ENCODE peak calls at places on chromosomes 12 and 14, in nine cellular contexts. G is D341Med, B is kidney tubule cell, Y is NCI-H2171 treated with DMSO at 0.1 percent for 48 hours, O is psoas muscle, P is astrocyte of the cerebellum, W is keratinocyte, D is COLO829, M is HFF-Myc. J is an unnamed sample.

GRCh38 chr12:26473291-26473690 is 277.9 kb downstream of the SSPN start:
- DNase-seq in G (no peak), B (peak; percentile 90), Y (no peak), O (no peak), P (no peak), W (no peak), D (no peak), M (no peak), J (no peak)

GRCh38 chr12:53750812-53751335 is 905 bp downstream of the CISTR start:
- DNase-seq in G (no peak), B (peak; percentile 33), Y (peak; percentile 89), O (peak; percentile 32), P (no peak), W (no peak), D (no peak), M (no peak), J (no peak)

GRCh38 chr14:99093532-99094517 is 178.2 kb downstream of the BCL11B start:
- DNase-seq in G (no peak), B (no peak), Y (no peak), O (no peak), P (peak; percentile 11), W (no peak), D (no peak), M (no peak), J (no peak)

GRCh38 chr14:59829469-59829868 is 41.1 kb downstream of the RTN1 start:
- DNase-seq in G (no peak), B (no peak), Y (no peak), O (no peak), P (peak; percentile 33), W (no peak), D (no peak), M (no peak), J (no peak)

GRCh38 chr14:89507926-89508460 is 91.0 kb upstream of the FOXN3 start:
- DNase-seq in G (no peak), B (peak; percentile 86), Y (no peak), O (no peak), P (no peak), W (peak; percentile 36), D (no peak), M (no peak), J (no peak)

GRCh38 chr14:83347874-83348273 is 1814.2 kb upstream of the SEL1L start:
- DNase-seq in G (no peak), B (no peak), Y (no peak), O (no peak), P (no peak), W (no peak), D (no peak), M (no peak), J (no peak)

GRCh38 chr12:5083955-5084849 is 40.5 kb downstream of the KCNA5 start:
- DNase-seq in G (peak; percentile 59), B (peak; percentile 60), Y (peak; percentile 36), O (no peak), P (peak; percentile 62), W (peak; percentile 15), D (peak; percentile 83), M (peak; percentile 40), J (no peak)

GRCh38 chr12:30450872-30451271 is 244.8 kb downstream of the IPO8 start:
- DNase-seq in G (no peak), B (peak; percentile 1), Y (no peak), O (no peak), P (no peak), W (no peak), D (no peak), M (no peak), J (no peak)

GRCh38 chr14:72782817-72783216 is 111.1 kb downstream of the DPF3 start:
- DNase-seq in G (no peak), B (no peak), Y (no peak), O (no peak), P (no peak), W (no peak), D (no peak), M (no peak), J (no peak)

GRCh38 chr12:82359115-82359478 is 768 bp downstream of the METTL25 start:
- DNase-seq in G (peak; percentile 40), B (peak; percentile 13), Y (peak; percentile 81), O (no peak), P (no peak), W (no peak), D (no peak), M (no peak), J (no peak)

GRCh38 chr14:56854325-56854724 is 44.0 kb upstream of the OTX2 start:
- DNase-seq in G (no peak), B (no peak), Y (no peak), O (no peak), P (no peak), W (no peak), D (no peak), M (no peak), J (peak; percentile 97)

GRCh38 chr12:69430942-69431603 is 39.1 kb upstream of the FRS2 start:
- DNase-seq in G (no peak), B (no peak), Y (no peak), O (no peak), P (no peak), W (no peak), D (no peak), M (no peak), J (no peak)

GRCh38 chr12:60205500-60205899 is 609.7 kb downstream of the SLC16A7 start:
- DNase-seq in G (no peak), B (peak; percentile 75), Y (peak; percentile 50), O (no peak), P (peak; percentile 26), W (no peak), D (no peak), M (peak; percentile 12), J (peak; percentile 28)

GRCh38 chr14:104357689-104358527 is 219.5 kb downstream of the KIF26A start:
- DNase-seq in G (no peak), B (no peak), Y (no peak), O (no peak), P (no peak), W (no peak), D (no peak), M (no peak), J (no peak)

GRCh38 chr14:71468701-71469100 is 463.5 kb upstream of the RGS6 start:
- DNase-seq in G (no peak), B (no peak), Y (no peak), O (no peak), P (no peak), W (no peak), D (no peak), M (no peak), J (no peak)

GRCh38 chr12:93098077-93098476 is 169.0 kb upstream of the EEA1 start:
- DNase-seq in G (no peak), B (peak; percentile 59), Y (peak; percentile 26), O (peak; percentile 40), P (no peak), W (peak; percentile 33), D (no peak), M (no peak), J (no peak)

GRCh38 chr14:99234982-99235491 is 37.0 kb downstream of the BCL11B start:
- DNase-seq in G (no peak), B (peak; percentile 31), Y (no peak), O (no peak), P (no peak), W (no peak), D (no peak), M (no peak), J (no peak)

GRCh38 chr14:101063121-101063520 is 159.6 kb upstream of the RTL1 start:
- DNase-seq in G (no peak), B (no peak), Y (no peak), O (peak; percentile 4), P (no peak), W (no peak), D (no peak), M (no peak), J (no peak)

GRCh38 chr12:87678453-87678852 is 350.7 kb downstream of the C12orf50 start:
- DNase-seq in G (no peak), B (peak; percentile 49), Y (no peak), O (no peak), P (no peak), W (no peak), D (no peak), M (no peak), J (peak; percentile 23)

GRCh38 chr12:26627335-26627734 is 205.7 kb downstream of the ITPR2 start:
- DNase-seq in G (no peak), B (no peak), Y (no peak), O (no peak), P (no peak), W (no peak), D (no peak), M (no peak), J (peak; percentile 18)

GRCh38 chr12:69298947-69299346 is 49.2 kb upstream of the LYZ start:
- DNase-seq in G (no peak), B (no peak), Y (no peak), O (no peak), P (no peak), W (no peak), D (no peak), M (no peak), J (no peak)

GRCh38 chr14:97603201-97603600 is 806.0 kb downstream of the VRK1 start:
- DNase-seq in G (no peak), B (no peak), Y (no peak), O (no peak), P (no peak), W (no peak), D (no peak), M (no peak), J (no peak)

GRCh38 chr12:52993558-52993869 is 12.7 kb upstream of the EIF4B start:
- DNase-seq in G (no peak), B (no peak), Y (no peak), O (no peak), P (no peak), W (no peak), D (no peak), M (no peak), J (no peak)

GRCh38 chr12:109461049-109461845 is 15.9 kb downstream of the KCTD10 start:
- DNase-seq in G (no peak), B (peak; percentile 67), Y (no peak), O (no peak), P (no peak), W (no peak), D (no peak), M (no peak), J (no peak)

GRCh38 chr12:56941299-56942017 is 7.2 kb upstream of the SDR9C7 start:
- DNase-seq in G (no peak), B (peak; percentile 77), Y (no peak), O (no peak), P (no peak), W (peak; percentile 78), D (no peak), M (peak; percentile 17), J (no peak)

GRCh38 chr12:12899530-12900380 is 8.4 kb downstream of the GPRC5A start:
- DNase-seq in G (no peak), B (peak; percentile 85), Y (no peak), O (peak; percentile 46), P (peak; percentile 79), W (peak; percentile 63), D (peak; percentile 84), M (peak; percentile 95), J (no peak)

GRCh38 chr12:713281-713875 is 39.0 kb upstream of the WNK1 start:
- DNase-seq in G (no peak), B (no peak), Y (no peak), O (no peak), P (no peak), W (no peak), D (no peak), M (no peak), J (no peak)

GRCh38 chr12:10771132-10771733 is 31.2 kb downstream of the TAS2R7 start:
- DNase-seq in G (peak; percentile 22), B (peak; percentile 35), Y (peak; percentile 15), O (no peak), P (peak; percentile 42), W (no peak), D (peak; percentile 48), M (no peak), J (peak; percentile 18)

GRCh38 chr12:49789992-49790391 is 38.2 kb downstream of the NCKAP5L start:
- DNase-seq in G (no peak), B (no peak), Y (no peak), O (no peak), P (no peak), W (no peak), D (no peak), M (no peak), J (no peak)